ENCODE peak calls at places on chromosomes 6 and 20, in four cellular contexts. One of them, this sample, is unnamed.
A peak's percentile ranks its signal among the peaks of the same experiment; 100 is the strongest.

GRCh38 chr20:41366546-41367392 is at the start of gene EMILIN3:
- DNase-seq in fibroblast of the aortic adventitia: no peak
- DNase-seq in brain pericyte: no peak
- DNase-seq in activated effector memory CD4-positive, alpha-beta T cell treated with Interleukin-2 at 50 U/mL for 16 hours: no peak
- DNase-seq in this sample: no peak

GRCh38 chr6:167046861-167047495 is 47.8 kb downstream of the CEP43 start:
- DNase-seq in fibroblast of the aortic adventitia: no peak
- DNase-seq in brain pericyte: no peak
- DNase-seq in activated effector memory CD4-positive, alpha-beta T cell treated with Interleukin-2 at 50 U/mL for 16 hours: no peak
- DNase-seq in this sample: no peak

GRCh38 chr6:137692806-137693205 is 174.3 kb upstream of the TNFAIP3 start:
- DNase-seq in fibroblast of the aortic adventitia: peak; percentile 42
- DNase-seq in brain pericyte: no peak
- DNase-seq in activated effector memory CD4-positive, alpha-beta T cell treated with Interleukin-2 at 50 U/mL for 16 hours: no peak
- DNase-seq in this sample: no peak

GRCh38 chr20:21390768-21391167 is 6.6 kb downstream of the NKX2-4 start:
- DNase-seq in fibroblast of the aortic adventitia: no peak
- DNase-seq in brain pericyte: no peak
- DNase-seq in activated effector memory CD4-positive, alpha-beta T cell treated with Interleukin-2 at 50 U/mL for 16 hours: no peak
- DNase-seq in this sample: no peak

GRCh38 chr20:50506270-50506579 is 4.0 kb upstream of the PTPN1 start:
- DNase-seq in fibroblast of the aortic adventitia: no peak
- DNase-seq in brain pericyte: no peak
- DNase-seq in activated effector memory CD4-positive, alpha-beta T cell treated with Interleukin-2 at 50 U/mL for 16 hours: no peak
- DNase-seq in this sample: no peak

GRCh38 chr6:12012231-12012565 is at the start of gene HIVEP1:
- DNase-seq in fibroblast of the aortic adventitia: no peak
- DNase-seq in brain pericyte: no peak
- DNase-seq in activated effector memory CD4-positive, alpha-beta T cell treated with Interleukin-2 at 50 U/mL for 16 hours: no peak
- DNase-seq in this sample: no peak

GRCh38 chr6:144017167-144018094 is 9.4 kb upstream of the PLAGL1 start:
- DNase-seq in fibroblast of the aortic adventitia: no peak
- DNase-seq in brain pericyte: no peak
- DNase-seq in activated effector memory CD4-positive, alpha-beta T cell treated with Interleukin-2 at 50 U/mL for 16 hours: no peak
- DNase-seq in this sample: no peak

GRCh38 chr20:18585134-18585533 is 2.7 kb upstream of the DTD1 start:
- DNase-seq in fibroblast of the aortic adventitia: peak; percentile 88
- DNase-seq in brain pericyte: no peak
- DNase-seq in activated effector memory CD4-positive, alpha-beta T cell treated with Interleukin-2 at 50 U/mL for 16 hours: no peak
- DNase-seq in this sample: no peak

GRCh38 chr6:15399651-15400470 is 154.0 kb downstream of the JARID2 start:
- DNase-seq in fibroblast of the aortic adventitia: peak; percentile 84
- DNase-seq in brain pericyte: peak; percentile 50
- DNase-seq in activated effector memory CD4-positive, alpha-beta T cell treated with Interleukin-2 at 50 U/mL for 16 hours: no peak
- DNase-seq in this sample: peak; percentile 66

GRCh38 chr6:20511858-20512257 is 22.4 kb upstream of the CDKAL1 start:
- DNase-seq in fibroblast of the aortic adventitia: no peak
- DNase-seq in brain pericyte: no peak
- DNase-seq in activated effector memory CD4-positive, alpha-beta T cell treated with Interleukin-2 at 50 U/mL for 16 hours: no peak
- DNase-seq in this sample: no peak

GRCh38 chr6:16909599-16910360 is 148.5 kb upstream of the ATXN1 start:
- DNase-seq in fibroblast of the aortic adventitia: peak; percentile 58
- DNase-seq in brain pericyte: no peak
- DNase-seq in activated effector memory CD4-positive, alpha-beta T cell treated with Interleukin-2 at 50 U/mL for 16 hours: no peak
- DNase-seq in this sample: no peak

GRCh38 chr20:63508072-63508768 is 9.3 kb upstream of the EEF1A2 start:
- DNase-seq in fibroblast of the aortic adventitia: no peak
- DNase-seq in brain pericyte: no peak
- DNase-seq in activated effector memory CD4-positive, alpha-beta T cell treated with Interleukin-2 at 50 U/mL for 16 hours: no peak
- DNase-seq in this sample: no peak

GRCh38 chr20:52852695-52853094 is 119.5 kb upstream of the TSHZ2 start:
- DNase-seq in fibroblast of the aortic adventitia: no peak
- DNase-seq in brain pericyte: no peak
- DNase-seq in activated effector memory CD4-positive, alpha-beta T cell treated with Interleukin-2 at 50 U/mL for 16 hours: no peak
- DNase-seq in this sample: no peak

GRCh38 chr20:9103955-9104354 is 35.1 kb downstream of the PLCB4 start:
- DNase-seq in fibroblast of the aortic adventitia: no peak
- DNase-seq in brain pericyte: no peak
- DNase-seq in activated effector memory CD4-positive, alpha-beta T cell treated with Interleukin-2 at 50 U/mL for 16 hours: no peak
- DNase-seq in this sample: no peak

GRCh38 chr6:77040566-77041195 is 422.6 kb downstream of the HTR1B start:
- DNase-seq in fibroblast of the aortic adventitia: peak; percentile 23
- DNase-seq in brain pericyte: no peak
- DNase-seq in activated effector memory CD4-positive, alpha-beta T cell treated with Interleukin-2 at 50 U/mL for 16 hours: no peak
- DNase-seq in this sample: no peak

GRCh38 chr20:13756551-13756950 is 28.2 kb downstream of the ESF1 start:
- DNase-seq in fibroblast of the aortic adventitia: no peak
- DNase-seq in brain pericyte: no peak
- DNase-seq in activated effector memory CD4-positive, alpha-beta T cell treated with Interleukin-2 at 50 U/mL for 16 hours: no peak
- DNase-seq in this sample: no peak

This sample was measured in dorsolateral prefrontal cortex.